ENCODE peak calls at places on chromosomes 16 and 17, in six cellular contexts. One of them, this sample, is unnamed.

GRCh38 chr17:66511125-66511524 is 208.7 kb downstream of the PRKCA start:
- DNase-seq in AG09309: no peak
- DNase-seq in IMR-90: no peak
- DNase-seq in thoracic aorta: no peak
- DNase-seq in right lobe of liver: no peak
- DNase-seq in tibial nerve: no peak
- DNase-seq in this sample: no peak

GRCh38 chr17:74303300-74303699 is 22.7 kb upstream of the KIF19 start:
- DNase-seq in AG09309: no peak
- DNase-seq in IMR-90: no peak
- DNase-seq in thoracic aorta: no peak
- DNase-seq in right lobe of liver: no peak
- DNase-seq in tibial nerve: no peak
- DNase-seq in this sample: no peak

GRCh38 chr16:31460582-31461002 is 1.3 kb downstream of the ARMC5 start:
- DNase-seq in AG09309: peak
- DNase-seq in IMR-90: peak
- DNase-seq in thoracic aorta: no peak
- DNase-seq in right lobe of liver: no peak
- DNase-seq in tibial nerve: no peak
- DNase-seq in this sample: no peak

GRCh38 chr17:77449908-77450741 is 309.4 kb downstream of the SEC14L1 start:
- DNase-seq in AG09309: no peak
- DNase-seq in IMR-90: peak
- DNase-seq in thoracic aorta: no peak
- DNase-seq in right lobe of liver: peak
- DNase-seq in tibial nerve: peak
- DNase-seq in this sample: peak

GRCh38 chr16:15641753-15642556 is 999 bp downstream of the MARF1 start:
- DNase-seq in AG09309: no peak
- DNase-seq in IMR-90: no peak
- DNase-seq in thoracic aorta: no peak
- DNase-seq in right lobe of liver: no peak
- DNase-seq in tibial nerve: no peak
- DNase-seq in this sample: no peak

GRCh38 chr16:77660311-77660710 is 62.0 kb upstream of the NUDT7 start:
- DNase-seq in AG09309: peak
- DNase-seq in IMR-90: peak
- DNase-seq in thoracic aorta: no peak
- DNase-seq in right lobe of liver: no peak
- DNase-seq in tibial nerve: no peak
- DNase-seq in this sample: peak

GRCh38 chr16:86430814-86431213 is 79.5 kb upstream of the FOXF1 start:
- DNase-seq in AG09309: no peak
- DNase-seq in IMR-90: peak
- DNase-seq in thoracic aorta: no peak
- DNase-seq in right lobe of liver: no peak
- DNase-seq in tibial nerve: no peak
- DNase-seq in this sample: no peak

GRCh38 chr17:82848022-82848592 is 8.3 kb upstream of the ZNF750 start:
- DNase-seq in AG09309: peak
- DNase-seq in IMR-90: peak
- DNase-seq in thoracic aorta: no peak
- DNase-seq in right lobe of liver: no peak
- DNase-seq in tibial nerve: no peak
- DNase-seq in this sample: peak

GRCh38 chr17:15303851-15304250 is 37.5 kb downstream of the TEKT3 start:
- DNase-seq in AG09309: no peak
- DNase-seq in IMR-90: no peak
- DNase-seq in thoracic aorta: no peak
- DNase-seq in right lobe of liver: no peak
- DNase-seq in tibial nerve: no peak
- DNase-seq in this sample: no peak

GRCh38 chr16:81582655-81583441 is 138.2 kb downstream of the CMIP start:
- DNase-seq in AG09309: no peak
- DNase-seq in IMR-90: no peak
- DNase-seq in thoracic aorta: no peak
- DNase-seq in right lobe of liver: peak
- DNase-seq in tibial nerve: no peak
- DNase-seq in this sample: no peak

GRCh38 chr16:5064915-5065314 is 841 bp downstream of the C16orf89 start:
- DNase-seq in AG09309: no peak
- DNase-seq in IMR-90: peak
- DNase-seq in thoracic aorta: no peak
- DNase-seq in right lobe of liver: no peak
- DNase-seq in tibial nerve: no peak
- DNase-seq in this sample: no peak

GRCh38 chr16:80806957-80807356 is 2.6 kb upstream of the CDYL2 start:
- DNase-seq in AG09309: peak
- DNase-seq in IMR-90: peak
- DNase-seq in thoracic aorta: no peak
- DNase-seq in right lobe of liver: no peak
- DNase-seq in tibial nerve: no peak
- DNase-seq in this sample: peak

GRCh38 chr17:14298221-14298994 is 2.5 kb upstream of the HS3ST3B1 start:
- DNase-seq in AG09309: no peak
- DNase-seq in IMR-90: no peak
- DNase-seq in thoracic aorta: no peak
- DNase-seq in right lobe of liver: no peak
- DNase-seq in tibial nerve: no peak
- DNase-seq in this sample: no peak

GRCh38 chr16:54102888-54103866 is 183.4 kb downstream of the IRX3 start:
- DNase-seq in AG09309: no peak
- DNase-seq in IMR-90: no peak
- DNase-seq in thoracic aorta: no peak
- DNase-seq in right lobe of liver: no peak
- DNase-seq in tibial nerve: no peak
- DNase-seq in this sample: no peak

GRCh38 chr17:52986056-52986662 is 827.6 kb upstream of the CA10 start:
- DNase-seq in AG09309: no peak
- DNase-seq in IMR-90: no peak
- DNase-seq in thoracic aorta: no peak
- DNase-seq in right lobe of liver: no peak
- DNase-seq in tibial nerve: no peak
- DNase-seq in this sample: no peak

DNA sequence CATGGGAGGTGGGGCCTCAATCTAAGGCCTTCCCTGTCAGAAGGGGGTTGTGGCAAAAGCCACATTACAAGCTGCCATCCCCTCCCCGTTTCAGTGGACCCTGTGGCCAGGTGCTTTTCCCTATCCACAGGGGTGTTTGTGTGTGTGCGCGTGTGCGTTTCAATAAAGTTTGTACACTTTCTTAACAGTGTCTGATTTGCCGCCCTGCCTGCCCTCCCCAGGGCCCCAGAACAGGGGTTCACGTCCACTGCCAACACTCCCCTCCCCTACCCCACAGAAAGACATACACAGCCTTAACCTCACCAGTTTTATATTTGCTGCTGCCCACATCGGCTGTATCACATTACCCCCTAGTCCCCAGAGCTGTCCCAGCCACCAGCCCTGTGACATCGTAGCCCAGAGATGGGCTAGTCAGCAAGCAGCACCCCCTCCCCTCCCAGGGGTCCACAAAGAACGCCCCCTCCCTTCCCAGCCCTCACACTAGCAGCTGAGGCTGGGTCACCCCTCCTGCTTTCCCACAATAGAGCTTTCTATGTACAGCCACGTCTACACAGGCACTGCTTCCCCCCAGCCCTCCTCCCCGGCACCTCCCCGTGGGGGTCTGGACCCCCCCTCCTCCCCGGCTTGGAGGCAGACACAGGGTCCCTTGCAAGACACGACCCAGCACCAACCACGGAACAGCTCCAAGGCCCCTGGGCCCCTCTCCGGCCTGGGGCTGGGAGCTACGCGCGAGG is 8.0 kb downstream of the GRN start:
- DNase-seq in AG09309: no peak
- DNase-seq in IMR-90: no peak
- DNase-seq in thoracic aorta: no peak
- DNase-seq in right lobe of liver: no peak
- DNase-seq in tibial nerve: no peak
- DNase-seq in this sample: no peak
- H3K4me3 ChIP-seq in AG09309: no peak
- H3K4me3 ChIP-seq in IMR-90: no peak
- H3K4me3 ChIP-seq in thoracic aorta: peak
- H3K4me3 ChIP-seq in right lobe of liver: no peak
- H3K4me3 ChIP-seq in tibial nerve: peak
- H3K4me3 ChIP-seq in this sample: no peak

GRCh38 chr16:14181371-14182050 is 110.4 kb downstream of the MRTFB start:
- DNase-seq in AG09309: peak
- DNase-seq in IMR-90: peak
- DNase-seq in thoracic aorta: no peak
- DNase-seq in right lobe of liver: no peak
- DNase-seq in tibial nerve: no peak
- DNase-seq in this sample: no peak

GRCh38 chr16:14182999-14183398 is 111.9 kb downstream of the MRTFB start:
- DNase-seq in AG09309: no peak
- DNase-seq in IMR-90: no peak
- DNase-seq in thoracic aorta: no peak
- DNase-seq in right lobe of liver: no peak
- DNase-seq in tibial nerve: no peak
- DNase-seq in this sample: no peak

GRCh38 chr16:14187517-14188338 is 116.6 kb downstream of the MRTFB start:
- DNase-seq in AG09309: no peak
- DNase-seq in IMR-90: no peak
- DNase-seq in thoracic aorta: no peak
- DNase-seq in right lobe of liver: no peak
- DNase-seq in tibial nerve: no peak
- DNase-seq in this sample: no peak

GRCh38 chr16:14186007-14186953 is 115.2 kb downstream of the MRTFB start:
- DNase-seq in AG09309: peak
- DNase-seq in IMR-90: peak
- DNase-seq in thoracic aorta: peak
- DNase-seq in right lobe of liver: no peak
- DNase-seq in tibial nerve: no peak
- DNase-seq in this sample: no peak

GRCh38 chr16:14186954-14187306 is 115.8 kb downstream of the MRTFB start:
- DNase-seq in AG09309: no peak
- DNase-seq in IMR-90: no peak
- DNase-seq in thoracic aorta: no peak
- DNase-seq in right lobe of liver: no peak
- DNase-seq in tibial nerve: no peak
- DNase-seq in this sample: no peak
- H3K4me3 ChIP-seq in AG09309: peak
- H3K4me3 ChIP-seq in IMR-90: no peak
- H3K4me3 ChIP-seq in thoracic aorta: peak
- H3K4me3 ChIP-seq in right lobe of liver: no peak
- H3K4me3 ChIP-seq in tibial nerve: peak
- H3K4me3 ChIP-seq in this sample: no peak

GRCh38 chr16:57982345-57982744 is 11.4 kb upstream of the CNGB1 start:
- DNase-seq in AG09309: no peak
- DNase-seq in IMR-90: no peak
- DNase-seq in thoracic aorta: no peak
- DNase-seq in right lobe of liver: no peak
- DNase-seq in tibial nerve: no peak
- DNase-seq in this sample: no peak

GRCh38 chr16:57987441-57988177 is 12.9 kb downstream of the ZNF319 start:
- DNase-seq in AG09309: no peak
- DNase-seq in IMR-90: no peak
- DNase-seq in thoracic aorta: no peak
- DNase-seq in right lobe of liver: no peak
- DNase-seq in tibial nerve: no peak
- DNase-seq in this sample: no peak

GRCh38 chr16:57986196-57986595 is 14.3 kb downstream of the ZNF319 start:
- DNase-seq in AG09309: no peak
- DNase-seq in IMR-90: no peak
- DNase-seq in thoracic aorta: no peak
- DNase-seq in right lobe of liver: no peak
- DNase-seq in tibial nerve: no peak
- DNase-seq in this sample: no peak

GRCh38 chr16:57984443-57985203 is 13.7 kb upstream of the CNGB1 start:
- DNase-seq in AG09309: no peak
- DNase-seq in IMR-90: peak
- DNase-seq in thoracic aorta: no peak
- DNase-seq in right lobe of liver: peak
- DNase-seq in tibial nerve: peak
- DNase-seq in this sample: peak

DNA sequence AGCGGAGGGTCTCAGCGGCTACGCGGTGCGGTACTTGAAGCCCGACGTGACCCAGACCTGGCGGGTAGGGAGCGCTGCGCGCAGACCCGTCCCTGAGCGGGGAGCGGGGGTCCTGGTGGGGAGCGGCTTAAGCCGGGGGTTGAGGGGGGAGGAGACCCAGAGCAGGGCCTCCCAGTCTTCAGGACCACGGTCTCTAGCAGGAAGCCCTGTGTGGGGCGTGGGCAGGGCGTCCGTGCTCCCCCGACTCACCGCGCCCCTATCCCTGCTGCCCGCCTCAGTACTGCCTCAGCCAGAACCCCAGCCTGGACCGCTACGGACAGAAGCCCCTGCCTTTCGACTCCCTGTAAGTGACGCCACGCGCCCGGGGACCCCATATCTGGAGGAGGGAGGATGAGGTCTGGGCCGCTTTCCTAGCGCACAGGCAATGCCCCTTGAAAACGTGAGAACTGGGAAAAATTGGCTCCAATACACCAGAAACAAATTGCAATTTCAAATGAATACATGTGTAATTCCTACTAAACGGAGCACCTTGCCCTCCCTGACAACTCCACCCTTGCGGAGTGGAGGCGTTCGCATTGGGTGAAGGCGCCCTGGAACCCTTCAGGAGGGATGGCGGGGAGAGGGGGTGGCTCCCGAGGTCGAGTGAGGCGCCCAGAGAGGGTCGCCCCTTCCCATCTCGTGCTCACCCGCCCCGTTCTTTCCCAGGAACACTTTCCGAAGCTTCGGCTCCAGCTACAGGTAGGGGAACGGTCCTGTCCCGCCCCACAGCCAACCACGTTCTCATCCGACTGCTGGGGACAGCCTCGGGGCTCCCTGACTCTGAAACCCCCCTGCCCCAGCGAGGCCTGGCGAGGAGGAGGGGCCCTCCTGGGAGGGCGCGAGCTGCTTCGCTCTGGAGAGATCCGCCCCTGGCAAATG is 14.5 kb upstream of the CNGB1 start:
- DNase-seq in AG09309: no peak
- DNase-seq in IMR-90: no peak
- DNase-seq in thoracic aorta: no peak
- DNase-seq in right lobe of liver: no peak
- DNase-seq in tibial nerve: no peak
- DNase-seq in this sample: no peak
- H3K4me3 ChIP-seq in AG09309: no peak
- H3K4me3 ChIP-seq in IMR-90: peak
- H3K4me3 ChIP-seq in thoracic aorta: peak
- H3K4me3 ChIP-seq in right lobe of liver: peak
- H3K4me3 ChIP-seq in tibial nerve: peak
- H3K4me3 ChIP-seq in this sample: peak

GRCh38 chr17:70716551-70716950 is 547.2 kb downstream of the KCNJ2 start:
- DNase-seq in AG09309: no peak
- DNase-seq in IMR-90: no peak
- DNase-seq in thoracic aorta: no peak
- DNase-seq in right lobe of liver: no peak
- DNase-seq in tibial nerve: no peak
- DNase-seq in this sample: no peak

DNA sequence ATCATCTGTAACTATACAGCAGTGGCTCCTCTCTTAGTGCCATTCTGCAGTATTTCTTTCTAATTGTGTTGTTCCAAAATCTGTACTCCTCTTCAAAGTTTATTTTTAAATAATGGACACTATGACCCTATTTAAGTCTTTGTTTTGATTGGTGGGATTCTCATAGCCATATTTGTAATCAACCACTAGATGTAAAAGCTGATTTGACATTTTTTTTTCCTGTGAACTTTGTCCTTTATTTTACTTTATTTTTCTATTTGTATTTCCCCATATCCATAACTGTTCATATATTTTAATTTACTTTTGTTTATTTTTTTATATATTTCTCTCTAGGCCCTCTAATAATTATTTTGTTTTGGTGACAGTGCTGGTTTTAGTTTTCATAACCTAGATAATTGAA is 544.4 kb downstream of the KCNJ2 start:
- DNase-seq in AG09309: no peak
- DNase-seq in IMR-90: no peak
- DNase-seq in thoracic aorta: no peak
- DNase-seq in right lobe of liver: no peak
- DNase-seq in tibial nerve: no peak
- DNase-seq in this sample: no peak
- H3K4me3 ChIP-seq in AG09309: no peak
- H3K4me3 ChIP-seq in IMR-90: no peak
- H3K4me3 ChIP-seq in thoracic aorta: no peak
- H3K4me3 ChIP-seq in right lobe of liver: no peak
- H3K4me3 ChIP-seq in tibial nerve: no peak
- H3K4me3 ChIP-seq in this sample: no peak